ENCODE peak calls at places on chromosomes 16 and 17, in four cellular contexts. W, L, Q and B are unnamed samples.

GRCh38 chr16:88070341-88070740 is 119.1 kb downstream of the BANP start:
- DNase-seq in W (no peak), L (no peak), Q (no peak), B (no peak)

GRCh38 chr17:29294580-29294900 is 592 bp upstream of the NUFIP2 start:
- DNase-seq in Q (no peak), L (no peak), W (no peak), B (no peak)

GRCh38 chr16:5615868-5616642 is 518.5 kb upstream of the EEF2KMT start:
- DNase-seq in L (no peak), W (peak; percentile 18), Q (no peak), B (peak; percentile 33)

GRCh38 chr17:29592850-29593545 is at the start of gene ANKRD13B:
- DNase-seq in W (no peak), Q (no peak), L (no peak), B (no peak)

GRCh38 chr17:4631836-4632582 is 9.5 kb downstream of the ALOX15 start:
- DNase-seq in Q (no peak), W (no peak), L (peak; percentile 47), B (no peak)

GRCh38 chr17:3770471-3770870 is 30.5 kb downstream of the ITGAE start:
- DNase-seq in W (no peak), Q (no peak), L (no peak), B (no peak)

GRCh38 chr17:81491193-81491592 is 21.4 kb downstream of the ACTG1 start:
- DNase-seq in L (no peak), Q (no peak), W (no peak), B (peak; percentile 67)

GRCh38 chr16:50744911-50745310 is 3.0 kb downstream of the CYLD start:
- DNase-seq in L (peak; percentile 55), W (no peak), Q (no peak), B (no peak)

GRCh38 chr17:35056013-35056412 is 7.5 kb downstream of the RFFL start:
- DNase-seq in Q (no peak), W (no peak), L (no peak), B (no peak)

GRCh38 chr17:31404028-31404949 is 12.8 kb downstream of the RAB11FIP4 start:
- DNase-seq in W (no peak), L (no peak), Q (no peak), B (no peak)

GRCh38 chr17:65750678-65751077 is 189.2 kb upstream of the AXIN2 start:
- DNase-seq in W (peak; percentile 53), L (peak; percentile 89), Q (no peak), B (peak; percentile 93)

GRCh38 chr17:41835800-41836549 is at the start of gene NT5C3B:
- DNase-seq in W (peak; percentile 18), Q (no peak), L (no peak), B (peak; percentile 58)

GRCh38 chr16:27698266-27698665 is 148.3 kb downstream of the KATNIP start:
- DNase-seq in W (no peak), Q (no peak), L (no peak), B (no peak)

GRCh38 chr17:35239823-35240222 is 3.0 kb upstream of the SLFN5 start:
- DNase-seq in W (no peak), Q (no peak), L (peak; percentile 21), B (no peak)

GRCh38 chr16:49019826-49020401 is 261.7 kb downstream of the CBLN1 start:
- DNase-seq in W (no peak), Q (peak; percentile 89), L (no peak), B (no peak)

GRCh38 chr16:88103581-88104188 is 152.5 kb downstream of the BANP start:
- DNase-seq in L (no peak), W (no peak), Q (no peak), B (no peak)

GRCh38 chr17:46151762-46152161 is 41.5 kb downstream of the KANSL1 start:
- DNase-seq in Q (no peak), L (peak; percentile 34), W (no peak), B (no peak)

GRCh38 chr16:3655030-3655790 is 719 bp downstream of the DNASE1 start:
- DNase-seq in L (no peak), W (no peak), Q (no peak), B (no peak)

DNA sequence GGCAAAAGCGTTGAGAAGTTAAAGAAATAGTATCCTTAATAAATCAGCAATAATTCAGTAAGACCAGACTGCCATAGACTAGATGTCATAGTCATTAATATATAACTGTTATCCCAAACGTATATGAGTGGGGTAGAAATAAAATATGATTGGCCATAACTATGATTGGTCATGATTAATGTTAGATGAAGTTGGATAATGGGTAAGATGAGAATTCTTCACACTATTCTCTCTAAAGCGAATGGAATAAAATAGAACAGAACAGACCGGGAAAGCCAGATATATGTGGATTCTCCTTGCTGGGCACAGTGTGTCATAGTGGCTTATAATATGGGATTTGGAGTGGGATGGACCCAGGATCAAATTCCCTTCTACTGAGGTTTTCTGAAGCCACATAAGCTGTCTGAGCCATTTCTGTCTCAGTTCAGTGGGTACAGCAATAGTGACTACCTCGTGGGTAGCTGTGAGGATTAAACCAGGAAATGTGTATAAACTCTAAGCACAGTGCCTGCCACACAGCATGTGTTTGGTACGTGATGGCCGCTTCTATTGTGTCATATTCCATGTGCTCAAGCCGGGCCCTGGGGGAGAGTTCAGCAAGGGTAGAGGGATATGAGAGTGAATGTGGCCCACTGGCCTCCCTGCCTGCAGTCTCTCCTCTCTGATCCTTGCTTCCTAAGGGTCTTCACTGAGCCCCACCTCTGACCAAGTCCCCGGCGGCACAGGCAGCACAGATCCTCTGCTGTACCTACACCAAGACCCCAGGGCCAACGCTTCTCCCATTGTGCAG is 3.6 kb downstream of the CETP start:
- DNase-seq in L (peak; percentile 16), Q (no peak), W (no peak), B (no peak)
- H3K36me3 ChIP-seq in L (no peaks in the 10 kb centered on the region), Q (no peaks in the 10 kb centered on the region), W (no peaks in the 10 kb centered on the region), B (no peaks in the 10 kb centered on the region)

DNA sequence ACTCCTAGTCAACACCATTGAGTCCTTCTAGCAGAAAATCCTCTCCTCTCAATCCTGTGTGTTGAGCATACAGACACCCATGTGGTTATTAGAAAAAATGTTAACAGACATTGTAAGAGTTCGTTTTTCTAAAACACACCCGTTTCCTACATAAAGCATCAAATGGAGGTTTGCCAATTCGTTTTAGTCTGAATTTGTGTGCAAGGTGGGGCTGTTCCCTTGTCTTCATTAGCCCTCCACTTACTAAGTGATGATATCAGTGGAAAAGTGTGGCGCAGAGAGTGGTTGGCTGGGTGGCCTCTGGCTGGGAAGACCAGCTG is 2.7 kb downstream of the NHERF1 start:
- DNase-seq in L (no peak), Q (no peak), W (no peak), B (no peak)
- H3K4me3 ChIP-seq in L (no peak overlapping the region), Q (peak overlapping the region; percentile 70), W (peak overlapping the region; percentile 89), B (no peak overlapping the region)

GRCh38 chr17:1003972-1004768 is 7.2 kb downstream of the TIMM22 start:
- DNase-seq in Q (no peak), L (no peak), W (no peak), B (no peak)

GRCh38 chr17:1002412-1002753 is 5.5 kb downstream of the TIMM22 start:
- DNase-seq in L (peak; percentile 75), W (no peak), Q (no peak), B (no peak)

GRCh38 chr17:1003633-1003971 is 6.7 kb downstream of the TIMM22 start:
- DNase-seq in Q (no peak), W (no peak), L (no peak), B (no peak)

GRCh38 chr17:1001640-1002411 is 4.9 kb downstream of the TIMM22 start:
- DNase-seq in L (peak; percentile 75), Q (no peak), W (peak; percentile 43), B (no peak)

GRCh38 chr17:1002771-1003555 is 6.0 kb downstream of the TIMM22 start:
- DNase-seq in L (peak; percentile 89), Q (no peak), W (no peak), B (peak; percentile 34)
- H3K36me3 ChIP-seq in L (peaks cover 55% of the 10 kb centered on the region), Q (no peaks in the 10 kb centered on the region), W (peaks cover 26% of the 10 kb centered on the region), B (peaks cover 83% of the 10 kb centered on the region)

DNA sequence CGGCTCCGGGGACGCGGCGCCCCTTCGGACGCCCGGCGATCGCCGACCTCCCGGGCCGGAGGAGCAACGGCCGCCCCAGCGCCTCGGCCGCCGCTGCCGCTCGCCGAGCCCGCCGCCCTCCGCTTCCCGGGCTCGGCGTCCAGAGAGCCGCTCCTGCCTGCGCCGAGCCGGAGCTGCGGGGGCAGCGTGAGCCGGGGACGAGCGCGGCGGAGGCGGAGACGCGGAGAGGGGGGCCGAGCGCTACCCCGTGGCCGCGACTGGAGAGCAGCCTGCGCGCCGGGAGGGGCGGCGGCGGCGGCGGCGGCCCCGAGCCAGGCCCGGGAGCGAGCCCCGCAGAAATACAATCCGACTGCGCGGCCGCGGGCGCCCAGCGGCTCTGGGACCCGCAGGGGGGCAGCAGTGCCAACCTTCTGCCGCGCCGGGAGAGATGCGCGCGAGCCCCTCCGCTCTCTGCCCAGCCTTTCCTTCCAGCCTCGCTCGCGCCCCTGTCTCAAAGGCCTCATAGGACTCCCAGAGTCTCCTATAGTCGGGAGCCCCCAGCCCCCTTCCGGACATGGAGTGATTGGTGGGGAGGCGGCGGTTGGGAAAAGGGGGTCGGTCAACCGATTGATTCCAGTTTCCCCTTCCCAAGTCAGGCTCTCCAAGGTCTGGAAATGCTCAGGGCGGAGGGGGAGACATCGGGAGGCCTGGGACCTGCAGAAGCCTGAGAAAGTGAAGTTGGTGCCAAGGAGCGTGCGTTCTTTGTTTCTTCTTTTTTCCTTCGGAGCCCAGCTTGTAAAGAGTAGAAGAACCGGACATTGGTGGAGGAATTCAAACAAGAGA is 1.0 kb upstream of the SDK2 start:
- DNase-seq in Q (no peak), L (no peak), W (no peak), B (no peak)
- H3K4me3 ChIP-seq in Q (peak overlapping the region; percentile 64), L (no peak overlapping the region), W (no peak overlapping the region), B (peak overlapping the region; percentile 7)

DNA sequence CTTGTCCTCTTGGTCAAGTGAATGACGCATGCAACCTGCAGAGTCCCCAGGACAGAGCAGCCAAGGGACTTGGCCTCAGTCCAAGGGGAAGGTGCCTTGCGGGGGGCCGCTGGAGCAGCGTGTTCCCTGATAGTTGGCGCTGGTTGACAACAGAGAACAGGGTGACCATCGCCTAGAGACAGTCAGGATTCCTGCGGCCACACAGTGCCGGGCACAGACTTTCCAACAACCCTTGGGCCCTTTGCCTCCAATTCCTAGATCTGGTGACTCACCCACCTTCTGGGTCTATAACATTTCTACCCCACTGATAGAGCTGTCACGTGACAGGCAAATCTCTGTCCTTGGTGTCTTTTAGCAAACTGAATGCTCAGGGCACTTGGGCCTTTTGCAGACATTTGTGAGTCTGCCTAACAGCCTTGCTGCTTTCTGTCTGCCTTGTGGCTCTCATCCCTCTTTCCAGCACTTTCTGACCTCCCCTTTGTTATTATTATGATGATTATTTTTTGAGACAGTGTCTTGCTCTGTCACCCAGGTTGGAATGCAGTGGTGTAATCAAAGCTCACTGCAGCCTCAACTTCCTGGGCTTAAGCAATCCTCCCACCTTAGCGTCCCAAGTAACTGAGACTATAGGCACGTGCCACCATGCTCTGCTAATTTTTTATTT is 11.9 kb upstream of the TEDC2 start:
- DNase-seq in L (peak; percentile 61), Q (no peak), W (no peak), B (no peak)
- H3K36me3 ChIP-seq in L (peaks cover 39% of the 10 kb centered on the region), Q (no peaks in the 10 kb centered on the region), W (no peaks in the 10 kb centered on the region), B (peaks cover 96% of the 10 kb centered on the region)

DNA sequence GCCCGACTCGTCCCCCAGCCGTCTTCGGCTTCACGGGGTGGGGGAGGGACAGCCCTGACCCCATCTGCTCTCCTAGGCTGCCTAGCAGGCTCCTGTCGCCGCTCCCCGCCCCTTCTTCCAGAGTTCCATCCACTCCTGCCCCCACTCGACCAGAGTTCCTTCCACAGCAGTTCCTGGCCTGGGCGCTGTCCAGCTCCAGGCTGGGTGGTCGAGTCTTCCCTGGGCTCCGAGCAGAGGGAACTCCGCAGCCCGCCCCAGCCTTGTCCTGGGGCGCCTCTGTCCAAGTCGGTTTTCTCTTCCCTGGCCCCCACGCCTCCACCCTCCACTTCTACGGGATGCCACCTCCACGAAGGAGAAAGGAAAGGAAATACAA is 1.4 kb downstream of the PYY start:
- DNase-seq in L (no peak), W (no peak), Q (no peak), B (peak; percentile 94)
- H3K4me3 ChIP-seq in L (no peak overlapping the region), W (no peak overlapping the region), Q (peak overlapping the region; percentile 24), B (peak overlapping the region; percentile 13)

GRCh38 chr17:36861531-36861930 is 75.7 kb upstream of the LHX1 start:
- DNase-seq in L (no peak), Q (no peak), W (no peak), B (no peak)
- H3K36me3 ChIP-seq in L (no peaks in the 10 kb centered on the region), Q (no peaks in the 10 kb centered on the region), W (no peaks in the 10 kb centered on the region), B (no peaks in the 10 kb centered on the region)